ENCODE peak calls at places on chromosomes 11 and 22, in six cellular contexts. L is mesenteric fat pad; O is amygdala; I is GM23338; U is stimulated activated CD8-positive, alpha-beta memory T cell treated with anti-CD3 and anti-CD28 coated beads, Interleukin-7, amount 100 ng/mL, for 24 hours; V is activated CD8-positive, alpha-beta memory T cell treated with anti-CD3 and anti-CD28 coated beads for 48 hours. D is an unnamed sample.

GRCh38 chr22:27431896-27432295 is 369.7 kb downstream of the MN1 start:
- DNase-seq in L (no peak), O (no peak), I (no peak), U (no peak), V (no peak), D (no peak)

GRCh38 chr11:114150671-114151070 is 91.2 kb downstream of the ZBTB16 start:
- DNase-seq in L (no peak), O (no peak), I (no peak), U (no peak), V (no peak), D (no peak)

GRCh38 chr11:131070365-131070764 is 154.1 kb upstream of the SNX19 start:
- DNase-seq in L (no peak), O (no peak), I (peak; percentile 42), U (no peak), V (no peak), D (no peak)

GRCh38 chr11:75349540-75350116 is 1.8 kb downstream of the ARRB1 start:
- DNase-seq in L (no peak), O (no peak), I (no peak), U (no peak), V (no peak), D (peak; percentile 71)

GRCh38 chr22:31160328-31160978 is 471 bp downstream of the RNF185 start:
- DNase-seq in L (no peak), O (no peak), I (no peak), U (no peak), V (peak; percentile 12), D (no peak)

GRCh38 chr11:1694846-1695547 is 2.0 kb upstream of the KRTAP5-6 start:
- DNase-seq in L (peak; percentile 77), O (no peak), I (no peak), U (no peak), V (no peak), D (no peak)

GRCh38 chr22:36373258-36373579 is 14.5 kb downstream of the MYH9 start:
- DNase-seq in L (no peak), O (no peak), I (peak; percentile 68), U (no peak), V (no peak), D (no peak)

GRCh38 chr11:109275931-109276330 is 146.1 kb upstream of the C11orf87 start:
- DNase-seq in L (no peak), O (no peak), I (no peak), U (no peak), V (no peak), D (no peak)

GRCh38 chr11:72116019-72116755 is 3.7 kb upstream of the ANAPC15 start:
- DNase-seq in L (peak; percentile 5), O (no peak), I (no peak), U (no peak), V (no peak), D (no peak)

GRCh38 chr11:94142308-94143277 is 14.0 kb downstream of the PANX1 start:
- DNase-seq in L (no peak), O (no peak), I (no peak), U (no peak), V (no peak), D (no peak)

GRCh38 chr11:107359701-107360100 is 97.9 kb downstream of the CWF19L2 start:
- DNase-seq in L (no peak), O (no peak), I (peak; percentile 35), U (no peak), V (no peak), D (no peak)

GRCh38 chr11:46700251-46701077 is at the start of the genes ARHGAP1 and ZNF408:
- DNase-seq in L (peak; percentile 99), O (peak; percentile 96), I (peak; percentile 100), U (peak; percentile 99), V (peak; percentile 96), D (peak; percentile 99)

GRCh38 chr22:19629720-19630419 is 84.4 kb upstream of the SEPTIN5 start:
- DNase-seq in L (peak; percentile 91), O (peak; percentile 32), I (peak; percentile 93), U (peak; percentile 76), V (peak; percentile 73), D (peak; percentile 73)

GRCh38 chr11:112564228-112564955 is 303.7 kb upstream of the PLET1 start:
- DNase-seq in L (no peak), O (no peak), I (no peak), U (no peak), V (no peak), D (no peak)

GRCh38 chr11:20584093-20584774 is 15.2 kb upstream of the SLC6A5 start:
- DNase-seq in L (no peak), O (no peak), I (no peak), U (no peak), V (no peak), D (no peak)

GRCh38 chr11:72084076-72084475 is 3.4 kb downstream of the LRRC51 start:
- DNase-seq in L (no peak), O (no peak), I (no peak), U (no peak), V (no peak), D (no peak)

GRCh38 chr11:77140231-77140959 is 12.3 kb downstream of the MYO7A start:
- DNase-seq in L (no peak), O (no peak), I (peak; percentile 65), U (no peak), V (no peak), D (no peak)

GRCh38 chr11:118211006-118211405 is 13.8 kb downstream of the JAML start:
- DNase-seq in L (no peak), O (peak; percentile 15), I (peak; percentile 77), U (no peak), V (no peak), D (no peak)

GRCh38 chr11:100667449-100667848 is 19.6 kb upstream of the ARHGAP42 start:
- DNase-seq in L (no peak), O (no peak), I (no peak), U (no peak), V (no peak), D (no peak)

GRCh38 chr22:43197271-43197941 is 10.5 kb upstream of the TTLL12 start:
- DNase-seq in L (no peak), O (no peak), I (no peak), U (no peak), V (no peak), D (no peak)